ENCODE peak calls at places on chromosomes 6 and 20, in four cellular contexts. F, G, O and D are unnamed samples.
A peak's percentile ranks its signal among the peaks of the same experiment; 100 is the strongest.

GRCh38 chr20:39462436-39462835 is 500.3 kb downstream of the DHX35 start:
- DNase-seq in F (no peak), G (no peak), O (no peak), D (no peak)

GRCh38 chr6:34834789-34835518 is 43.1 kb downstream of the BLTP3A start:
- DNase-seq in F (no peak), G (no peak), O (no peak), D (peak; percentile 47)

GRCh38 chr20:24783631-24784492 is 165.2 kb upstream of the CST7 start:
- DNase-seq in F (no peak), G (no peak), O (no peak), D (no peak)

GRCh38 chr20:25020901-25021301 is 28.4 kb upstream of the APMAP start:
- DNase-seq in F (no peak), G (no peak), O (no peak), D (no peak)

GRCh38 chr6:157763894-157764345 is 59.1 kb upstream of the SNX9 start:
- DNase-seq in F (no peak), G (no peak), O (no peak), D (no peak)

GRCh38 chr6:158789115-158789917 is 29.9 kb downstream of the EZR start:
- DNase-seq in F (no peak), G (no peak), O (no peak), D (no peak)

GRCh38 chr6:84967389-84967788 is 203.0 kb upstream of the TBX18 start:
- DNase-seq in F (peak; percentile 10), G (no peak), O (peak; percentile 75), D (peak; percentile 47)

GRCh38 chr6:44161997-44162338 is 3.3 kb downstream of the CAPN11 start:
- DNase-seq in F (no peak), G (no peak), O (no peak), D (no peak)

GRCh38 chr6:104940881-104941693 is 15.8 kb upstream of the LIN28B start:
- DNase-seq in F (peak; percentile 3), G (no peak), O (peak; percentile 33), D (peak; percentile 84)

GRCh38 chr6:31620586-31621319 is at the start of gene PRRC2A:
- DNase-seq in F (peak; percentile 97), G (peak; percentile 82), O (no peak), D (peak; percentile 66)

GRCh38 chr6:109454483-109455160 is 950 bp downstream of the MICAL1 start:
- DNase-seq in F (no peak), G (no peak), O (no peak), D (peak; percentile 71)

GRCh38 chr6:33205172-33206026 is 944 bp downstream of the HSD17B8 start:
- DNase-seq in F (no peak), G (no peak), O (no peak), D (peak; percentile 29)

GRCh38 chr6:35021014-35021413 is 120.1 kb downstream of the TCP11 start:
- DNase-seq in F (no peak), G (no peak), O (no peak), D (no peak)

GRCh38 chr6:33490198-33490597 is 35.8 kb downstream of the ZBTB9 start:
- DNase-seq in F (no peak), G (no peak), O (no peak), D (no peak)

GRCh38 chr20:36309643-36310042 is 3.5 kb downstream of the DLGAP4 start:
- DNase-seq in F (no peak), G (no peak), O (no peak), D (no peak)

GRCh38 chr20:20821496-20822260 is 109.2 kb upstream of the RALGAPA2 start:
- DNase-seq in F (no peak), G (no peak), O (no peak), D (no peak)

GRCh38 chr6:54071941-54072340 is 39.3 kb upstream of the MLIP start:
- DNase-seq in F (no peak), G (no peak), O (peak; percentile 34), D (no peak)

GRCh38 chr20:46485431-46485830 is 27.9 kb downstream of the ZNF334 start:
- DNase-seq in F (no peak), G (no peak), O (no peak), D (no peak)

GRCh38 chr6:129133770-129134192 is 250.8 kb downstream of the LAMA2 start:
- DNase-seq in F (no peak), G (no peak), O (peak; percentile 89), D (no peak)

GRCh38 chr6:113291751-113292445 is 565.2 kb upstream of the MARCKS start:
- DNase-seq in F (peak; percentile 29), G (no peak), O (no peak), D (no peak)